ENCODE peak calls at places on chromosome 7, in five cellular contexts. One of them, this sample, is unnamed.

GRCh38 chr7:84790873-84791272 is 396.0 kb downstream of the SEMA3D start:
- DNase-seq in GM12878: no peak
- DNase-seq in GM12891: no peak
- DNase-seq in HepG2: no peak
- DNase-seq in K562: no peak
- DNase-seq in this sample: no peak

GRCh38 chr7:120164-120555 is 72.2 kb upstream of the FAM20C start:
- DNase-seq in GM12878: no peak
- DNase-seq in GM12891: no peak
- DNase-seq in HepG2: no peak
- DNase-seq in K562: no peak
- DNase-seq in this sample: no peak

GRCh38 chr7:94045566-94045965 is 41.4 kb upstream of the BET1 start:
- DNase-seq in GM12878: no peak
- DNase-seq in GM12891: no peak
- DNase-seq in HepG2: no peak
- DNase-seq in K562: no peak
- DNase-seq in this sample: no peak

GRCh38 chr7:157493776-157494175 is 157.0 kb downstream of the DNAJB6 start:
- DNase-seq in GM12878: no peak
- DNase-seq in GM12891: no peak
- DNase-seq in HepG2: no peak
- DNase-seq in K562: no peak
- DNase-seq in this sample: no peak

GRCh38 chr7:82235710-82236109 is 207.9 kb downstream of the CACNA2D1 start:
- DNase-seq in GM12878: no peak
- DNase-seq in GM12891: no peak
- DNase-seq in HepG2: no peak
- DNase-seq in K562: no peak
- DNase-seq in this sample: no peak

GRCh38 chr7:101696-102376 is 90.5 kb upstream of the FAM20C start:
- DNase-seq in GM12878: no peak
- DNase-seq in GM12891: no peak
- DNase-seq in HepG2: no peak
- DNase-seq in K562: no peak
- DNase-seq in this sample: no peak

GRCh38 chr7:138433583-138434437 is 26.2 kb upstream of the TRIM24 start:
- DNase-seq in GM12878: no peak
- DNase-seq in GM12891: no peak
- DNase-seq in HepG2: no peak
- DNase-seq in K562: no peak
- DNase-seq in this sample: no peak

GRCh38 chr7:42493436-42494198 is 256.6 kb upstream of the GLI3 start:
- DNase-seq in GM12878: no peak
- DNase-seq in GM12891: no peak
- DNase-seq in HepG2: no peak
- DNase-seq in K562: peak; percentile 17
- DNase-seq in this sample: no peak

GRCh38 chr7:1669954-1670893 is at the start of gene ELFN1:
- DNase-seq in GM12878: no peak
- DNase-seq in GM12891: no peak
- DNase-seq in HepG2: no peak
- DNase-seq in K562: peak; percentile 64
- DNase-seq in this sample: no peak

GRCh38 chr7:29285451-29285807 is 90.9 kb downstream of the CHN2 start:
- DNase-seq in GM12878: peak; percentile 55
- DNase-seq in GM12891: no peak
- DNase-seq in HepG2: peak; percentile 28
- DNase-seq in K562: no peak
- DNase-seq in this sample: no peak

GRCh38 chr7:157555308-157555707 is 218.5 kb downstream of the DNAJB6 start:
- DNase-seq in GM12878: no peak
- DNase-seq in GM12891: no peak
- DNase-seq in HepG2: peak; percentile 84
- DNase-seq in K562: no peak
- DNase-seq in this sample: no peak

GRCh38 chr7:1894906-1895663 is 225.0 kb downstream of the ELFN1 start:
- DNase-seq in GM12878: no peak
- DNase-seq in GM12891: no peak
- DNase-seq in HepG2: no peak
- DNase-seq in K562: no peak
- DNase-seq in this sample: no peak

GRCh38 chr7:55439627-55440026 is 74.5 kb downstream of the LANCL2 start:
- DNase-seq in GM12878: no peak
- DNase-seq in GM12891: no peak
- DNase-seq in HepG2: no peak
- DNase-seq in K562: no peak
- DNase-seq in this sample: no peak

GRCh38 chr7:40586197-40586596 is 451.4 kb downstream of the SUGCT start:
- DNase-seq in GM12878: no peak
- DNase-seq in GM12891: no peak
- DNase-seq in HepG2: no peak
- DNase-seq in K562: no peak
- DNase-seq in this sample: no peak

GRCh38 chr7:40580776-40581175 is 446.0 kb downstream of the SUGCT start:
- DNase-seq in GM12878: no peak
- DNase-seq in GM12891: no peak
- DNase-seq in HepG2: no peak
- DNase-seq in K562: no peak
- DNase-seq in this sample: no peak

GRCh38 chr7:40583653-40584424 is 449.0 kb downstream of the SUGCT start:
- DNase-seq in GM12878: no peak
- DNase-seq in GM12891: no peak
- DNase-seq in HepG2: peak; percentile 74
- DNase-seq in K562: no peak
- DNase-seq in this sample: no peak

GRCh38 chr7:40579401-40579800 is 444.6 kb downstream of the SUGCT start:
- DNase-seq in GM12878: no peak
- DNase-seq in GM12891: no peak
- DNase-seq in HepG2: no peak
- DNase-seq in K562: no peak
- DNase-seq in this sample: no peak

DNA sequence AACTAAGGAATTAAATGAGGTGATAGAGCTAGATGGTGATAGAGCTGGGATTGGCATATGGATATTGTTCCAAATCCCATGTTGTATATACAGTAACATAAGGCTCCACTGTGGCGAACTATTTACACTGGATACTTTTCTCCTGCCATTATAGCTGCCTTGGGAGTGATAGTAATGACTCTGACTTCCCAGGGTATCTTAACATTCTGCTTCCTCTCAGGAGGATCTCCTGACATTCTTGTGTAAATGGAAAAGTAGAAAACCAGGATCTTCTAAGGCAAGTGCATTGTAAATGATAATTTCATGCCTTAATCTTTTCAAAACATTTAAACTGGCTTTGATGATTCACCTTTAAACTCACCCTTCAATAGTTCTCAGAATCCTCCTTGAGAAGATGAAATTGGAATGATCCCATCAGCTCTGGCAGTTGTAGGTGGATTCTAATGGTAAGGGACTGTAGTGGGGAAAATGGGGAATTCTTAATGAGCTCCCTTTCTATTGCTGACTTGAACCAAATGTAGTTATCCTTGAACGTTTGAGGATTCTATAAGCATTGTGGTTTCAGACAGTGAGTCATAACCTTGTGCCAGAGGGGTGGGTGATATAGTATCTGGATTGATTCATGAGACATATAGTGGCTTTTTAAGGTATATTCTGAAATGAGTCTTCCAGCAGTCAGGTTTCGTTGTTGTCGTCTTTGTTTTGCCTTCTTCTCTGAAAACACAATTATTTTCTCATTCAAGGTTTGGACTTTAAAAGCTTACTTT is 450.0 kb downstream of the SUGCT start:
- DNase-seq in GM12878: no peak
- DNase-seq in GM12891: no peak
- DNase-seq in HepG2: no peak
- DNase-seq in K562: no peak
- DNase-seq in this sample: no peak
- TF ChIP-seq TAF1 in GM12878: no peak
- TF ChIP-seq TAF1 in GM12891: no peak
- TF ChIP-seq TAF1 in HepG2: no peak
- TF ChIP-seq TAF1 in K562: no peak
- TF ChIP-seq TAF1 in this sample: no peak

GRCh38 chr7:116500071-116500853 is 724 bp downstream of the CAV2 start:
- DNase-seq in GM12878: no peak
- DNase-seq in GM12891: no peak
- DNase-seq in HepG2: no peak
- DNase-seq in K562: peak; percentile 37
- DNase-seq in this sample: no peak

GRCh38 chr7:116496653-116497052 is 2.9 kb upstream of the CAV2 start:
- DNase-seq in GM12878: no peak
- DNase-seq in GM12891: no peak
- DNase-seq in HepG2: no peak
- DNase-seq in K562: no peak
- DNase-seq in this sample: no peak

GRCh38 chr7:116497708-116498107 is 1.8 kb upstream of the CAV2 start:
- DNase-seq in GM12878: no peak
- DNase-seq in GM12891: no peak
- DNase-seq in HepG2: no peak
- DNase-seq in K562: no peak
- DNase-seq in this sample: no peak

GRCh38 chr7:116501425-116502167 is 2.1 kb downstream of the CAV2 start:
- DNase-seq in GM12878: no peak
- DNase-seq in GM12891: no peak
- DNase-seq in HepG2: no peak
- DNase-seq in K562: peak; percentile 81
- DNase-seq in this sample: no peak

DNA sequence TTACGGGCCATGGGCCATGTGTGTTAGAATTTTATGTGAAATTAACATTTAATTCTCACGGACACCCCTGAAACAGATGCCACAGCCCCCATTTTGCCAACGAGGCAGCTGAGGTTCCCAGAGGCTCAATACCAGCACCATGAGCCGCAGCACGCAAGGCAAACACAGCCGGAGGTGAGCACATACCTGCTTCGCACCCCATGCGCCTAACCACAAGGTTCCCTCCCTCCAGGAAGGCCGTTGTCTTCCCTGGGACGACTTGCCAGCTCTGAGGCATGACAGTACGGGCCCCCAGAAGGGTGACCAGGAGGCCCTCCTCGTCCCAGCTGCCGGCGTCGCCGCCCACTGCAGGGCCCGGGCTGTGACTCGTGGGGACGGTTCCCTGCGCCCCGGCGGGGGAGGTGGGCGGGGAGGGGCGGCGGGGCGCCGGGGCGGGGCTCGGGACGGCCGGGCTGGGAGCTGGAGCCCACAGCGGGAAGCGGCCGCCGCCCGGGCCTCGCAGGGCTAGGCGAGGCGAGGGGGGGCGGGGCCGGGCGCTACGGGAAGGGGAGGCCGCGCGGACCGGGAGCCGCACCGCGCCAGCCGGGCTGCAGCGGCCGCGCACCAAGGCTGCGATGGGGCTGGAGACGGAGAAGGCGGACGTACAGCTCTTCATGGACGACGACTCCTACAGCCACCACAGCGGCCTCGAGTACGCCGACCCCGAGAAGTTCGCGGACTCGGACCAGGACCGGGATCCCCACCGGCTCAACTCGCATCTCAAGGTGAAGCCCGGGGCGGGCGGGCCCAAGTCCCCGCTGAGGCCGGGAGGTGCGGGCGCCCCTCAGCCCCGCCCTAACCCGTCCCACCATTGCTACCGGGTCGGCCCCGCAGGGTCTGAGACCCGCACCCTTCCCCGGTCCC is at the start of gene CAV2:
- DNase-seq in GM12878: no peak
- DNase-seq in GM12891: no peak
- DNase-seq in HepG2: no peak
- DNase-seq in K562: peak; percentile 95
- DNase-seq in this sample: peak; percentile 32
- TF ChIP-seq POLR2A in GM12878: no peak
- TF ChIP-seq POLR2A in GM12891: no peak
- TF ChIP-seq POLR2A in HepG2: no peak
- TF ChIP-seq POLR2A in K562: peak; percentile 69
- TF ChIP-seq POLR2A in this sample: no peak

GRCh38 chr7:134900430-134900876 is 85.9 kb upstream of the AGBL3 start:
- DNase-seq in GM12878: peak; percentile 35
- DNase-seq in GM12891: no peak
- DNase-seq in HepG2: no peak
- DNase-seq in K562: no peak
- DNase-seq in this sample: no peak

GRCh38 chr7:134897936-134898335 is 88.4 kb upstream of the AGBL3 start:
- DNase-seq in GM12878: no peak
- DNase-seq in GM12891: no peak
- DNase-seq in HepG2: no peak
- DNase-seq in K562: no peak
- DNase-seq in this sample: no peak

GRCh38 chr7:134901389-134902020 is 84.8 kb upstream of the AGBL3 start:
- DNase-seq in GM12878: no peak
- DNase-seq in GM12891: no peak
- DNase-seq in HepG2: peak; percentile 92
- DNase-seq in K562: no peak
- DNase-seq in this sample: no peak

GRCh38 chr7:134902058-134902457 is 84.2 kb upstream of the AGBL3 start:
- DNase-seq in GM12878: no peak
- DNase-seq in GM12891: no peak
- DNase-seq in HepG2: no peak
- DNase-seq in K562: no peak
- DNase-seq in this sample: no peak

GRCh38 chr7:134899729-134900128 is 86.6 kb upstream of the AGBL3 start:
- DNase-seq in GM12878: no peak
- DNase-seq in GM12891: no peak
- DNase-seq in HepG2: peak; percentile 78
- DNase-seq in K562: no peak
- DNase-seq in this sample: no peak
- TF ChIP-seq TAF1 in GM12878: no peak
- TF ChIP-seq TAF1 in GM12891: no peak
- TF ChIP-seq TAF1 in HepG2: no peak
- TF ChIP-seq TAF1 in K562: no peak
- TF ChIP-seq TAF1 in this sample: no peak

GRCh38 chr7:70693690-70694356 is 438.1 kb upstream of the GALNT17 start:
- DNase-seq in GM12878: no peak
- DNase-seq in GM12891: peak; percentile 66
- DNase-seq in HepG2: no peak
- DNase-seq in K562: no peak
- DNase-seq in this sample: peak; percentile 48
- TF ChIP-seq POLR2A in GM12878: peak; percentile 78
- TF ChIP-seq POLR2A in GM12891: no peak
- TF ChIP-seq POLR2A in HepG2: no peak
- TF ChIP-seq POLR2A in K562: no peak
- TF ChIP-seq POLR2A in this sample: no peak